ENCODE peak calls at places on chromosomes 7 and 10, in nine cellular contexts. S, F, O, J, K, W, I, L and M are unnamed samples.

GRCh38 chr10:91576096-91576545 is 56.8 kb downstream of the PPP1R3C start:
- DNase-seq in S (no peak), F (no peak), O (no peak), J (no peak), K (no peak), W (no peak), I (no peak), L (no peak), M (no peak)

GRCh38 chr7:15839415-15840100 is 153.1 kb upstream of the MEOX2 start:
- DNase-seq in S (peak; percentile 19), F (no peak), O (no peak), J (peak; percentile 17), K (no peak), W (no peak), I (no peak), L (no peak), M (no peak)

GRCh38 chr10:91043173-91043910 is 122.5 kb upstream of the ANKRD1 start:
- DNase-seq in S (peak; percentile 47), F (no peak), O (peak; percentile 28), J (peak; percentile 8), K (peak; percentile 24), W (no peak), I (no peak), L (no peak), M (peak; percentile 11)

GRCh38 chr7:45980973-45981372 is 59.9 kb upstream of the IGFBP3 start:
- DNase-seq in S (no peak), F (no peak), O (no peak), J (no peak), K (no peak), W (no peak), I (no peak), L (no peak), M (no peak)

GRCh38 chr10:88389456-88389855 is 193.7 kb downstream of the RNLS start:
- DNase-seq in S (peak; percentile 60), F (no peak), O (peak; percentile 22), J (peak; percentile 22), K (peak; percentile 42), W (no peak), I (no peak), L (no peak), M (peak; percentile 46)

GRCh38 chr10:102546606-102547310 is 43.0 kb downstream of the SUFU start:
- DNase-seq in S (no peak), F (no peak), O (no peak), J (no peak), K (no peak), W (no peak), I (no peak), L (no peak), M (no peak)

GRCh38 chr10:122310311-122311050 is 39.4 kb downstream of the BTBD16 start:
- DNase-seq in S (no peak), F (no peak), O (peak; percentile 39), J (no peak), K (no peak), W (no peak), I (no peak), L (no peak), M (peak; percentile 49)

GRCh38 chr10:10662720-10663467 is 354.8 kb upstream of the CELF2 start:
- DNase-seq in S (no peak), F (no peak), O (no peak), J (no peak), K (no peak), W (no peak), I (no peak), L (no peak), M (no peak)

GRCh38 chr7:14888904-14889482 is 13.6 kb downstream of the DGKB start:
- DNase-seq in S (peak; percentile 15), F (no peak), O (no peak), J (no peak), K (no peak), W (no peak), I (no peak), L (no peak), M (no peak)

GRCh38 chr10:110834622-110835219 is 37.0 kb upstream of the PDCD4 start:
- DNase-seq in S (no peak), F (no peak), O (peak; percentile 9), J (peak; percentile 5), K (no peak), W (no peak), I (no peak), L (peak; percentile 35), M (no peak)

GRCh38 chr10:17965649-17966048 is 13.9 kb downstream of the SLC39A12 start:
- DNase-seq in S (no peak), F (no peak), O (no peak), J (no peak), K (no peak), W (no peak), I (no peak), L (no peak), M (no peak)

GRCh38 chr7:7237201-7237977 is 55.0 kb downstream of the C1GALT1 start:
- DNase-seq in S (no peak), F (no peak), O (no peak), J (no peak), K (no peak), W (no peak), I (no peak), L (no peak), M (no peak)

GRCh38 chr10:58335306-58336005 is 650 bp downstream of the UBE2D1 start:
- DNase-seq in S (peak; percentile 49), F (no peak), O (peak; percentile 61), J (peak; percentile 53), K (peak; percentile 41), W (no peak), I (no peak), L (no peak), M (peak; percentile 47)

GRCh38 chr7:138091073-138091472 is 14.8 kb downstream of the AKR1D1 start:
- DNase-seq in S (no peak), F (no peak), O (peak; percentile 34), J (peak; percentile 19), K (no peak), W (no peak), I (no peak), L (no peak), M (no peak)

GRCh38 chr10:69640196-69640980 is 10.3 kb downstream of the FAM241B start:
- DNase-seq in S (no peak), F (peak; percentile 55), O (no peak), J (peak; percentile 18), K (no peak), W (no peak), I (no peak), L (no peak), M (no peak)

GRCh38 chr7:111025013-111025412 is 65.9 kb upstream of the LRRN3 start:
- DNase-seq in S (no peak), F (no peak), O (no peak), J (no peak), K (no peak), W (no peak), I (no peak), L (no peak), M (no peak)

GRCh38 chr7:96719164-96719563 is 9.5 kb upstream of the SEM1 start:
- DNase-seq in S (no peak), F (no peak), O (no peak), J (no peak), K (peak; percentile 52), W (peak; percentile 21), I (no peak), L (no peak), M (no peak)

GRCh38 chr7:15130666-15131541 is 228.4 kb upstream of the DGKB start:
- DNase-seq in S (peak; percentile 75), F (no peak), O (peak; percentile 55), J (no peak), K (no peak), W (no peak), I (no peak), L (no peak), M (no peak)

GRCh38 chr7:79055722-79056415 is 397.6 kb downstream of the MAGI2 start:
- DNase-seq in S (no peak), F (no peak), O (no peak), J (no peak), K (no peak), W (peak; percentile 76), I (no peak), L (peak; percentile 24), M (no peak)

GRCh38 chr10:96765406-96766240 is 45.3 kb upstream of the PIK3AP1 start:
- DNase-seq in S (peak; percentile 68), F (no peak), O (peak; percentile 43), J (peak; percentile 48), K (peak; percentile 83), W (no peak), I (peak; percentile 65), L (peak; percentile 23), M (no peak)

GRCh38 chr7:150365673-150366398 is 2.8 kb upstream of the REPIN1 start:
- DNase-seq in S (no peak), F (no peak), O (no peak), J (no peak), K (no peak), W (no peak), I (no peak), L (no peak), M (peak; percentile 29)

GRCh38 chr10:28393956-28394568 is 91.2 kb upstream of the MPP7 start:
- DNase-seq in S (peak; percentile 74), F (no peak), O (peak; percentile 57), J (peak; percentile 60), K (peak; percentile 80), W (peak; percentile 23), I (peak; percentile 49), L (peak; percentile 7), M (peak; percentile 46)